ENCODE peak calls at places on chromosomes 7 and 10, in nine cellular contexts. T is H9, J is Panc1, F is neuronal stem cell, D is H1, I is keratinocyte, B is IMR-90, Y is RWPE1, U is foreskin keratinocyte. S is an unnamed sample.
A peak's percentile ranks its signal among the peaks of the same experiment; 100 is the strongest.

GRCh38 chr10:178208-178607 is 43.0 kb downstream of the ZMYND11 start:
- DNase-seq in T (no peak), J (peak; percentile 4), F (no peak), D (no peak), I (no peak), B (peak; percentile 68), Y (peak; percentile 36), U (no peak), S (peak; percentile 65)

GRCh38 chr7:127817466-127817865 is 165.5 kb downstream of the SND1 start:
- DNase-seq in T (no peak), J (no peak), F (no peak), D (no peak), I (no peak), B (no peak), Y (no peak), U (no peak), S (no peak)

GRCh38 chr10:30510184-30510931 is 76.4 kb downstream of the MAP3K8 start:
- DNase-seq in T (no peak), J (no peak), F (no peak), D (no peak), I (no peak), B (peak; percentile 74), Y (peak; percentile 62), U (no peak), S (peak; percentile 70)

GRCh38 chr7:36567699-36568436 is 156.4 kb downstream of the AOAH start:
- DNase-seq in T (no peak), J (no peak), F (no peak), D (no peak), I (no peak), B (no peak), Y (no peak), U (no peak), S (no peak)

GRCh38 chr7:99221866-99222265 is 14.0 kb upstream of the KPNA7 start:
- DNase-seq in T (no peak), J (no peak), F (no peak), D (no peak), I (no peak), B (no peak), Y (no peak), U (no peak), S (no peak)

GRCh38 chr7:135661311-135662122 is 797 bp upstream of the STMP1 start:
- DNase-seq in T (no peak), J (no peak), F (no peak), D (no peak), I (no peak), B (no peak), Y (peak; percentile 46), U (no peak), S (no peak)

GRCh38 chr7:74355091-74355490 is 65.9 kb downstream of the CLIP2 start:
- DNase-seq in T (no peak), J (peak; percentile 51), F (no peak), D (no peak), I (peak; percentile 40), B (peak; percentile 88), Y (peak; percentile 55), U (peak; percentile 58), S (peak; percentile 88)

GRCh38 chr7:150988230-150989226 is 2.3 kb upstream of the NOS3 start:
- DNase-seq in T (peak; percentile 86), J (no peak), F (peak; percentile 84), D (no peak), I (no peak), B (no peak), Y (peak; percentile 37), U (no peak), S (peak; percentile 84)

GRCh38 chr10:70508912-70509366 is 30.4 kb downstream of the PALD1 start:
- DNase-seq in T (peak; percentile 67), J (no peak), F (no peak), D (no peak), I (no peak), B (peak; percentile 28), Y (no peak), U (no peak), S (peak; percentile 53)

GRCh38 chr10:103451091-103451801 is 924 bp downstream of the CALHM2 start:
- DNase-seq in T (no peak), J (no peak), F (no peak), D (no peak), I (peak; percentile 17), B (no peak), Y (peak; percentile 78), U (no peak), S (peak; percentile 45)

GRCh38 chr10:95243318-95243617 is 47.5 kb downstream of the PDLIM1 start:
- DNase-seq in T (no peak), J (no peak), F (no peak), D (no peak), I (no peak), B (no peak), Y (no peak), U (no peak), S (no peak)
- H3K27ac ChIP-seq in T (no peak overlapping the region), J (peak overlapping the region; percentile 73), F (no peak overlapping the region), D (no peak overlapping the region), I (no peak overlapping the region), B (no peak overlapping the region), Y (no peak overlapping the region), U (no peak overlapping the region), S (no peak overlapping the region)

DNA sequence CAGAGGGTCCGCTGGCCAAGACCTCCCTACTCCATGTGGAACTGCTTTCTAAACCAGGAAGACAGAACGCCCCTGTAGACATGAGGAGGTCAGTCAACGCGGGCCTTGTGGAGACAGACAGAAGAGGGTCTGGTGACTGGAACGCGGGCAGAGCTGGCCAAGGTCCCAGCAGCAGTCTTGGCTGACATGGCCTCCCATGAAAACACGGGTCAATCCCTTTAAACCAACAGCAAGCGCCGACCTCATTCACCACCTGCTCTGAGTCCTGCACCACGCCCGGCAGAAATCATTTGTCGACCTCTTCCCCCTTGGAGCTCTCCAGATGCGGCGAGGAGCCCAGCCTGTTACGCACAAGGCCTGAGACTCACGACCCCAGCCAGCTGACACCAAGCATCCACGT is 78.5 kb downstream of the ZRANB1 start:
- DNase-seq in T (no peak), J (no peak), F (no peak), D (no peak), I (no peak), B (no peak), Y (no peak), U (no peak), S (no peak)
- H3K27ac ChIP-seq in T (no peak overlapping the region), J (no peak overlapping the region), F (no peak overlapping the region), D (no peak overlapping the region), I (no peak overlapping the region), B (no peak overlapping the region), Y (no peak overlapping the region), U (no peak overlapping the region), S (no peak overlapping the region)

GRCh38 chr10:17758896-17759295 is 6.9 kb downstream of the TMEM236 start:
- DNase-seq in T (no peak), J (no peak), F (no peak), D (no peak), I (no peak), B (no peak), Y (no peak), U (no peak), S (no peak)
- H3K27ac ChIP-seq in T (no peak overlapping the region), J (no peak overlapping the region), F (no peak overlapping the region), D (no peak overlapping the region), I (no peak overlapping the region), B (no peak overlapping the region), Y (no peak overlapping the region), U (no peak overlapping the region), S (no peak overlapping the region)

GRCh38 chr10:14612873-14613569 is 161.7 kb downstream of the FAM107B start:
- DNase-seq in T (no peak), J (no peak), F (no peak), D (no peak), I (no peak), B (no peak), Y (no peak), U (no peak), S (no peak)
- H3K27ac ChIP-seq in T (no peak overlapping the region), J (no peak overlapping the region), F (no peak overlapping the region), D (no peak overlapping the region), I (no peak overlapping the region), B (no peak overlapping the region), Y (no peak overlapping the region), U (no peak overlapping the region), S (no peak overlapping the region)

DNA sequence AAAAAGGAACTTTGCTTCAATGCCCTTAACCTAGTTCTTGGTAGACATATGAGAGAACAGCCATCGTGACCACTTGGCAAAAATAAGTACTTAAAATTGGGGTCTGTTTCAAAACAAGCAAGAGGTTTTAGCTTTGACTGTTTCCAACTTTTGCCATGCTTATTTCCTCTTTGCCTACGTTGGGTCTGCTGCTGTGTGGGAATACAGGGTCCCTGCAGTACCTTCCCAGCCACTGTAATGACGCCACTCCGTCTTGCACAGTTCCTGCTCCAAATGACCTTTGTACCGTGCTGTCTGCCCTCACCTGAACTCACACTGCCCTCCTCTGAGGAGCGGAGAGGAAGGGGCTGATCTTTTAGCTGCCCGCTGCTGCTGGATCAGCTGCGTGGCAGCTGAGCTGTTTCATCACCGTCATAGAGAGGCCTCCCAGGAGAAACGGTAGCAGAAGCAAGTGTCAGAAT is 133.1 kb downstream of the MAPK8 start:
- DNase-seq in T (peak; percentile 27), J (no peak), F (no peak), D (no peak), I (no peak), B (peak; percentile 27), Y (no peak), U (no peak), S (peak; percentile 41)
- H3K27ac ChIP-seq in T (no peak overlapping the region), J (no peak overlapping the region), F (no peak overlapping the region), D (no peak overlapping the region), I (no peak overlapping the region), B (peak overlapping the region; percentile 34), Y (no peak overlapping the region), U (no peak overlapping the region), S (peak overlapping the region; percentile 64)

DNA sequence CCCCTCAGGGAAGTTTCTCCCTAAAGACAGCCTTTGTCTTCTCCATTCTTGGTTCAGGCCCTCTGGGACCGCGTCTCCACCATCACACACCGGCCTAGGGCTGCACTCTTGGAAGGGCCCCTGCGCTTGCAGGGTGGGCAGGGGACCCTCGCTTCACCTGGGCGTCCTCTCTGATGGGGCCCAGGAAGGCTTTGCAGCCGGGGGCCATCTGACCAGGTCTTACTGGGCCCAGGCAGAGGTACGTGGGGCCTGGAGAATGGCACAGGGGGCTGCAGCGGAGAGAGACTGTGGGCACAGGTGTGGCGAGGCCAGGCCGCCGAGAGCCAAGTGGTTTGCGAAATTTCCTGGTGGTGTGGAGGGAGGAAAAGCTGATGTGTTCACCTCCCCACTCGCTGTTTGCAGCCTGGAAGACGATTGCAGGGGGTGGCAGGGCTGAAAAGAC is 44.4 kb downstream of the ALOX5 start:
- DNase-seq in T (no peak), J (no peak), F (no peak), D (no peak), I (no peak), B (no peak), Y (no peak), U (no peak), S (no peak)
- H3K27ac ChIP-seq in T (no peak overlapping the region), J (no peak overlapping the region), F (no peak overlapping the region), D (no peak overlapping the region), I (no peak overlapping the region), B (no peak overlapping the region), Y (no peak overlapping the region), U (no peak overlapping the region), S (no peak overlapping the region)

GRCh38 chr10:118844731-118845573 is 90.2 kb upstream of the CACUL1 start:
- DNase-seq in T (no peak), J (no peak), F (no peak), D (no peak), I (no peak), B (no peak), Y (no peak), U (peak; percentile 60), S (peak; percentile 52)
- H3K27ac ChIP-seq in T (no peak overlapping the region), J (no peak overlapping the region), F (no peak overlapping the region), D (no peak overlapping the region), I (peak overlapping the region; percentile 31), B (no peak overlapping the region), Y (no peak overlapping the region), U (peak overlapping the region; percentile 14), S (peak overlapping the region; percentile 21)

GRCh38 chr10:125156739-125157472 is 3.5 kb downstream of the CTBP2 start:
- DNase-seq in T (no peak), J (no peak), F (no peak), D (no peak), I (no peak), B (no peak), Y (no peak), U (no peak), S (no peak)
- H3K27ac ChIP-seq in T (peak overlapping the region; percentile 67), J (peak overlapping the region; percentile 97), F (no peak overlapping the region), D (peak overlapping the region; percentile 12), I (peak overlapping the region; percentile 36), B (peak overlapping the region; percentile 16), Y (no peak overlapping the region), U (peak overlapping the region; percentile 29), S (no peak overlapping the region)